ENCODE peak calls at places on chromosomes 16 and 17, in five cellular contexts. S is upper lobe of right lung, P is brain microvascular endothelial cell, B is endodermal cell, A is cardiac muscle cell. V is an unnamed sample.

GRCh38 chr17:7312432-7313027 is 2.6 kb downstream of the GPS2 start:
- DNase-seq in A (no peak), B (no peak), P (no peak), S (no peak), V (no peak)

GRCh38 chr17:4764612-4765011 is 7.1 kb upstream of the TM4SF5 start:
- DNase-seq in P (no peak), B (no peak), S (no peak), A (no peak), V (no peak)

GRCh38 chr17:82674656-82675475 is 23.6 kb downstream of the RAB40B start:
- DNase-seq in B (no peak), P (no peak), A (no peak), S (no peak), V (no peak)

GRCh38 chr17:37742762-37743611 is 1.9 kb downstream of the HNF1B start:
- DNase-seq in B (peak; percentile 84), A (no peak), P (no peak), S (no peak), V (no peak)

GRCh38 chr16:71188956-71189712 is 41.4 kb downstream of the HYDIN start:
- DNase-seq in S (no peak), B (no peak), A (no peak), P (no peak), V (no peak)

GRCh38 chr16:11254913-11255736 is 879 bp downstream of the SOCS1 start:
- DNase-seq in A (peak; percentile 62), S (peak; percentile 80), B (peak; percentile 58), P (no peak), V (no peak)

GRCh38 chr16:49576173-49576494 is 202.5 kb downstream of the C16orf78 start:
- DNase-seq in B (no peak), S (no peak), A (no peak), P (no peak), V (no peak)

GRCh38 chr17:32671891-32672290 is 185.1 kb downstream of the CDK5R1 start:
- DNase-seq in S (no peak), P (no peak), B (no peak), A (peak; percentile 27), V (no peak)

GRCh38 chr16:4796982-4797804 is 2.0 kb downstream of the SMIM22 start:
- DNase-seq in B (no peak), P (no peak), S (no peak), A (no peak), V (no peak)

GRCh38 chr16:926715-927114 is 44.1 kb downstream of the LMF1 start:
- DNase-seq in B (no peak), A (no peak), S (no peak), P (no peak), V (no peak)
- H3K27ac ChIP-seq in B (no peak overlapping the region), A (no peak overlapping the region), S (no peak overlapping the region), P (no peak overlapping the region), V (no peak overlapping the region)

DNA sequence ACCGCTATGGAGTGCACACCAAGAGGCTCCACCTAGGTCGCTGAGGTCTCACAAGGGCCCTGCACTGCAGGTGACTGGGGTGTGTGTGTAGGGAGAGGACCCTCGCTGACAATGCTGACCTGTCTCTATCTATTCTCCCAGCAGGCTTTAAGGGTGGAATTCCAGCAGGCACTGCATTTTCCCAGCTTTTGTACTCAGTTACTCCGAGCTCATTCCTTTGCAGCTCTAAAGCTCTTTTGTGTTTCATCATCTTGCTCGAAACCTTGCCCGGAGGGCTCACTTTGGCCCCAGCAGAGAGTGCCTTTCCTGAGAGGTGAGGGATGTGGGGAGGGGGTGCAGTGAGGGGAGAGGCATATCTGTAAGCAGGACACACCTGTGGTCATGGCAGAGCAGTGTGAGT is 39.3 kb downstream of the SMPD3 start:
- DNase-seq in P (no peak), A (no peak), B (no peak), S (no peak), V (no peak)
- H3K27ac ChIP-seq in P (no peak overlapping the region), A (no peak overlapping the region), B (no peak overlapping the region), S (no peak overlapping the region), V (no peak overlapping the region)

GRCh38 chr17:81552244-81553017 is at the start of gene FAAP100:
- DNase-seq in B (peak; percentile 95), S (peak; percentile 92), A (peak; percentile 83), P (peak; percentile 48), V (peak; percentile 71)
- H3K27ac ChIP-seq in B (peak within 1 kb of the TSS; percentile 82), S (peak within 1 kb of the TSS; percentile 79), A (peak within 1 kb of the TSS; percentile 72), P (peak within 1 kb of the TSS; percentile 51), V (peak within 1 kb of the TSS; percentile 81)

DNA sequence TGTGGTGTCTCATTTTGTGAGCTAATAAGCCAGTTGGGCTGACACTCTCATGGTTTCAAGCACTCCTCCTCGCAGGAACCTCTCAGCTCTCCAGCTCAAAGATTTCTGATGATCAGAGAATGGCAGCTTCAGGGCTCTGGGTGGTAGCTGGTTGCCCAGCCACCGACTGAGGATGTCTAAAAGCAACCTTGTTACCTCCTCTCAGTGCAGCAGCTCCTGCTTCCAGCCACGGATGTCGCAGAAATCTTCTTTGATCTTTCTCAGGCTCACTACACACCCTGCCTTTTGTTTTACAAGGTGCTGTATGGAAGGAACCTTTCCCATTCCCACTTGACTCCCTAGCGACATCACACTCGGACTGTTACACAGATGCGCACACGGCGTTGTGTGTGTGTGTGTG is 135.7 kb upstream of the CPHXL start:
- DNase-seq in B (no peak), P (no peak), A (no peak), S (no peak), V (no peak)
- H3K27ac ChIP-seq in B (peak overlapping the region; percentile 7), P (no peak overlapping the region), A (no peak overlapping the region), S (no peak overlapping the region), V (peak overlapping the region; percentile 43)

GRCh38 chr16:75307506-75307905 is 56.1 kb upstream of the BCAR1 start:
- DNase-seq in P (no peak), S (no peak), B (no peak), A (no peak), V (no peak)
- H3K27ac ChIP-seq in P (no peak overlapping the region), S (no peak overlapping the region), B (no peak overlapping the region), A (no peak overlapping the region), V (no peak overlapping the region)

GRCh38 chr16:85286970-85287814 is 174.9 kb upstream of the CIBAR2 start:
- DNase-seq in A (peak; percentile 38), B (no peak), S (no peak), P (peak; percentile 23), V (peak; percentile 48)

GRCh38 chr16:85288869-85289660 is 176.8 kb upstream of the CIBAR2 start:
- DNase-seq in A (no peak), S (no peak), B (no peak), P (no peak), V (no peak)

GRCh38 chr16:85289760-85290625 is 177.7 kb upstream of the CIBAR2 start:
- DNase-seq in S (no peak), B (no peak), P (no peak), A (no peak), V (no peak)

GRCh38 chr16:85286066-85286712 is 173.9 kb upstream of the CIBAR2 start:
- DNase-seq in P (peak; percentile 30), S (no peak), A (peak; percentile 84), B (no peak), V (peak; percentile 67)

DNA sequence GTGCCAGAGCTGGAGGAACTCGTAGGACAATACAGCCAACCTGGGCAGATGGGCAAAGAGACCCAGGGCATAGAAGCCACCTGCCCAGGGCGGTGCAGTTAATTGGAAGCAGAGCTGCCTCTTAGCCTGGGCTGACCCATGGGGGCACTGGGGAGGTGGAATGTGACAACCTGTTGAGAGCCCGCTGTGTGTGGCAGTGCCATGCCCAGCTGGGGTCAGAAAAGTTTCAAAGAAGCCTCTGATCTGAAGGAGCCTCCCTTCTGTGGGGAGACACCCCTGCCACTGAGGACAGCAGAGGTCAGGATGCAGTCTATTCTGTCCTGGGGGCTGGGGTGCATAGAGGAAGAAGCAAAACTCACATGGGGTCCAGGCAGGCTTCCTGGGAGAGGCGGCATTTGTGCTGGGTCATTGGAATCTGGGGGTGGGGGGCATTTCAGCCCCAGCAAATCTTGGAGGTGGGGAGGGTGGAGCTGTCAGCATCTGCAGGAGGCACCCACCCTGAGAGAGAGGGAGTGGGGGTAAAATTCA is 176.1 kb upstream of the CIBAR2 start:
- DNase-seq in P (no peak), A (no peak), B (no peak), S (no peak), V (no peak)
- H3K27ac ChIP-seq in P (no peak overlapping the region), A (no peak overlapping the region), B (no peak overlapping the region), S (no peak overlapping the region), V (no peak overlapping the region)

V was measured in substantia nigra.